ENCODE peak calls at places on chromosome 1, in four cellular contexts. One of them, this sample, is unnamed.

GRCh38 chr1:230809205-230809990 is 58.9 kb downstream of the C1orf198 start:
- DNase-seq in mesenteric fat pad: no peak
- DNase-seq in heart left ventricle: no peak
- DNase-seq in EL: no peak
- DNase-seq in this sample: no peak

GRCh38 chr1:161738627-161739287 is 10.8 kb upstream of the DUSP12 start:
- DNase-seq in heart left ventricle: peak
- DNase-seq in mesenteric fat pad: no peak
- DNase-seq in EL: peak
- DNase-seq in this sample: peak

GRCh38 chr1:20555758-20556120 is 3.4 kb downstream of the FAM43B start:
- DNase-seq in mesenteric fat pad: no peak
- DNase-seq in EL: no peak
- DNase-seq in heart left ventricle: no peak
- DNase-seq in this sample: no peak

GRCh38 chr1:201900476-201900875 is 11.8 kb downstream of the SHISA4 start:
- DNase-seq in EL: no peak
- DNase-seq in heart left ventricle: no peak
- DNase-seq in mesenteric fat pad: no peak
- DNase-seq in this sample: peak

GRCh38 chr1:227945891-227946623 is 1.7 kb downstream of the WNT9A start:
- DNase-seq in heart left ventricle: peak
- DNase-seq in mesenteric fat pad: peak
- DNase-seq in EL: peak
- DNase-seq in this sample: peak

GRCh38 chr1:193831465-193831864 is 645.1 kb upstream of the B3GALT2 start:
- DNase-seq in EL: no peak
- DNase-seq in heart left ventricle: no peak
- DNase-seq in mesenteric fat pad: no peak
- DNase-seq in this sample: no peak

GRCh38 chr1:21799730-21800129 is 12.3 kb upstream of the LDLRAD2 start:
- DNase-seq in EL: no peak
- DNase-seq in mesenteric fat pad: no peak
- DNase-seq in heart left ventricle: no peak
- DNase-seq in this sample: no peak

GRCh38 chr1:207873055-207873890 is 37.7 kb downstream of the CD34 start:
- DNase-seq in EL: no peak
- DNase-seq in heart left ventricle: no peak
- DNase-seq in mesenteric fat pad: no peak
- DNase-seq in this sample: no peak

GRCh38 chr1:161998811-161999210 is 24.9 kb downstream of the OLFML2B start:
- DNase-seq in mesenteric fat pad: no peak
- DNase-seq in EL: peak
- DNase-seq in heart left ventricle: no peak
- DNase-seq in this sample: no peak

GRCh38 chr1:224831501-224831900 is 98.0 kb upstream of the DNAH14 start:
- DNase-seq in EL: no peak
- DNase-seq in heart left ventricle: no peak
- DNase-seq in mesenteric fat pad: no peak
- DNase-seq in this sample: no peak

GRCh38 chr1:237324226-237324625 is 282.2 kb downstream of the RYR2 start:
- DNase-seq in heart left ventricle: no peak
- DNase-seq in EL: no peak
- DNase-seq in mesenteric fat pad: no peak
- DNase-seq in this sample: no peak

GRCh38 chr1:89125571-89126233 is at the start of gene GBP2:
- DNase-seq in EL: peak
- DNase-seq in mesenteric fat pad: no peak
- DNase-seq in heart left ventricle: no peak
- DNase-seq in this sample: no peak

GRCh38 chr1:57132993-57133614 is 167.3 kb upstream of the C8B start:
- DNase-seq in mesenteric fat pad: no peak
- DNase-seq in EL: no peak
- DNase-seq in heart left ventricle: no peak
- DNase-seq in this sample: no peak

GRCh38 chr1:158496379-158496778 is 24.4 kb downstream of the OR10R2 start:
- DNase-seq in mesenteric fat pad: no peak
- DNase-seq in EL: peak
- DNase-seq in heart left ventricle: no peak
- DNase-seq in this sample: no peak

GRCh38 chr1:182962554-182963115 is 9.7 kb upstream of the SHCBP1L start:
- DNase-seq in mesenteric fat pad: no peak
- DNase-seq in EL: peak
- DNase-seq in heart left ventricle: peak
- DNase-seq in this sample: peak

GRCh38 chr1:244896550-244896949 is 32.2 kb upstream of the HNRNPU start:
- DNase-seq in mesenteric fat pad: no peak
- DNase-seq in EL: peak
- DNase-seq in heart left ventricle: no peak
- DNase-seq in this sample: no peak

This sample was measured in thyroid gland.